ENCODE peak calls at places on chromosomes 12 and 14, in four cellular contexts. One of them, this sample, is unnamed.

GRCh38 chr12:65741662-65742480 is 82.4 kb upstream of the HMGA2 start:
- DNase-seq in right lobe of liver: peak
- DNase-seq in tibial nerve: no peak
- DNase-seq in lower leg skin: no peak
- DNase-seq in this sample: peak

GRCh38 chr12:63668028-63668799 is at the start of gene DPY19L2:
- DNase-seq in lower leg skin: peak
- DNase-seq in tibial nerve: peak
- DNase-seq in right lobe of liver: peak
- DNase-seq in this sample: peak

GRCh38 chr12:1422604-1423315 is 171.6 kb downstream of the FBXL14 start:
- DNase-seq in lower leg skin: no peak
- DNase-seq in right lobe of liver: no peak
- DNase-seq in tibial nerve: no peak
- DNase-seq in this sample: no peak

GRCh38 chr12:94147991-94148840 is at the start of gene PLXNC1:
- DNase-seq in right lobe of liver: peak
- DNase-seq in lower leg skin: no peak
- DNase-seq in tibial nerve: no peak
- DNase-seq in this sample: peak

GRCh38 chr12:66388512-66388911 is 86.2 kb downstream of the HELB start:
- DNase-seq in tibial nerve: no peak
- DNase-seq in lower leg skin: no peak
- DNase-seq in right lobe of liver: no peak
- DNase-seq in this sample: no peak

GRCh38 chr14:78092040-78092439 is 78.1 kb upstream of the NRXN3 start:
- DNase-seq in right lobe of liver: no peak
- DNase-seq in lower leg skin: no peak
- DNase-seq in tibial nerve: no peak
- DNase-seq in this sample: no peak

GRCh38 chr12:76646366-76646765 is 86.8 kb upstream of the OSBPL8 start:
- DNase-seq in tibial nerve: no peak
- DNase-seq in right lobe of liver: no peak
- DNase-seq in lower leg skin: no peak
- DNase-seq in this sample: no peak

GRCh38 chr12:123937707-123938600 is 34.7 kb downstream of the CCDC92 start:
- DNase-seq in tibial nerve: no peak
- DNase-seq in right lobe of liver: no peak
- DNase-seq in lower leg skin: no peak
- DNase-seq in this sample: no peak

GRCh38 chr14:96039633-96040311 is 610 bp downstream of the C14orf132 start:
- DNase-seq in lower leg skin: no peak
- DNase-seq in tibial nerve: no peak
- DNase-seq in right lobe of liver: peak
- DNase-seq in this sample: peak

GRCh38 chr12:46858368-46858767 is 32.6 kb upstream of the SLC38A4 start:
- DNase-seq in tibial nerve: no peak
- DNase-seq in right lobe of liver: no peak
- DNase-seq in lower leg skin: no peak
- DNase-seq in this sample: no peak

GRCh38 chr12:59491877-59492276 is 104.0 kb upstream of the SLC16A7 start:
- DNase-seq in right lobe of liver: no peak
- DNase-seq in lower leg skin: no peak
- DNase-seq in tibial nerve: no peak
- DNase-seq in this sample: no peak

GRCh38 chr14:58822856-58823255 is 185.1 kb downstream of the DACT1 start:
- DNase-seq in lower leg skin: no peak
- DNase-seq in right lobe of liver: no peak
- DNase-seq in tibial nerve: no peak
- DNase-seq in this sample: no peak

GRCh38 chr12:52350021-52350620 is 17.2 kb downstream of the KRT85 start:
- DNase-seq in lower leg skin: no peak
- DNase-seq in right lobe of liver: no peak
- DNase-seq in tibial nerve: no peak
- DNase-seq in this sample: no peak

GRCh38 chr14:72651081-72651480 is 242.8 kb downstream of the DPF3 start:
- DNase-seq in lower leg skin: no peak
- DNase-seq in right lobe of liver: no peak
- DNase-seq in tibial nerve: no peak
- DNase-seq in this sample: peak

DNA sequence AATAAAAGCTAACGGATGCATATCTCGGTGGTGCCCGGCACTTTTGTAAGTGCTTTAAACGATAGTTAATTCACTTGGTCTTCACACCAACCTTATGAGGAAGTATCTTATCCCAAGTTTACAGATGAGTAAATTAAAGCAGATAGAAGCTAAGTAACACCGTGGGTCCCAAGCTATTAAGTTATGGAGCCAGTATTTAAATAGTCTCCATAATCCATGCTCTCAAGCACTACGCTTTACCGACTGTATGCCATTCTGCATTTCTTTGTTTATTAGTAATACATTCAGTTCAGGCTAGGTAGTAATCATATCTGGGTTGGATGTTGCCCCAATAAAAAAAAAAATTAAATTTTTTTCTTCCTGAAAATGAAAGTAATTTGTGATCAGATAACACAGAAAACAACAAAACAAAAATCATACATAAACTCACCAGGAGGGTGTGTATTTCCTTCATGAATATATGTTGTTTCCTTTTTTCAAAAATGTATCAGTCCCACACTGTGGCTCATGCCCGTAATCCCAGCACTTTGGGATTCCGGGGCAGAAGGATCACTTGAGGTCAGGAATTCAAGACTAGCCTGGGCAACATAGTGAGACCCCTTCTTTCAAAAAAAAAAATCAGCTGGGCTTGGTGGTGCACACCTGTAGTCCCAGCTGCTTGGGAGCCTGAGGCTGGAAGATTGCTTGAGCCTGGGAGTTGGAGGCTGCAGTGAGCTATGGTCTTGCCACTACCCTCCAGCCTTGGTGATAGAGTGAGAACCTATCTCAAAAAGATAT is 1.4 kb upstream of the M6PR start:
- DNase-seq in right lobe of liver: no peak
- DNase-seq in tibial nerve: no peak
- DNase-seq in lower leg skin: no peak
- DNase-seq in this sample: no peak
- H3K4me3 ChIP-seq in right lobe of liver: peak
- H3K4me3 ChIP-seq in tibial nerve: peak
- H3K4me3 ChIP-seq in lower leg skin: peak
- H3K4me3 ChIP-seq in this sample: peak

GRCh38 chr12:6390084-6390799 is 6.3 kb downstream of the LTBR start:
- DNase-seq in right lobe of liver: no peak
- DNase-seq in tibial nerve: no peak
- DNase-seq in lower leg skin: no peak
- DNase-seq in this sample: no peak

GRCh38 chr12:6394398-6394797 is 10.4 kb downstream of the LTBR start:
- DNase-seq in right lobe of liver: no peak
- DNase-seq in lower leg skin: no peak
- DNase-seq in tibial nerve: no peak
- DNase-seq in this sample: no peak

GRCh38 chr12:6393109-6393508 is 9.1 kb downstream of the LTBR start:
- DNase-seq in tibial nerve: no peak
- DNase-seq in lower leg skin: no peak
- DNase-seq in right lobe of liver: no peak
- DNase-seq in this sample: no peak

GRCh38 chr12:6391013-6391412 is 7.1 kb downstream of the LTBR start:
- DNase-seq in right lobe of liver: no peak
- DNase-seq in tibial nerve: no peak
- DNase-seq in lower leg skin: no peak
- DNase-seq in this sample: no peak

DNA sequence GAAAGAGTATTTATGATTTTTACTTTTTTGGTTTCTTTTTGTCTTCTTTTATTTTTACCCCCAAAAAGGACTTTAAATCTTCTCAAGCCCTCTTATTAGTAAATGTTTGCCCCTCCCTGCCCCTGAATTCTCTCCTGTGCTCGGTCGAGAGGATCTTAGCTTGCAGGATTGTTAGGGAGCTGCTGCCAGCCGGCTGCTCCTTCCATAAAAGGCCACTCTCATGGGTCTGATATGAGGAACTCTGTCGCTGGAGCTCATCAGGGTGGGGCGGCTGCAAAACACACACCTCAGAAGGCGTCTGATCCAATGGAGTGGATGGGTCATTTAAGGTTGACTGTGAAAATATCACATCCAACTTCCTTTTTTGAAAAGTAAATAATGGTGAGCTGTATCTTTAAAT is 8.5 kb downstream of the LTBR start:
- DNase-seq in tibial nerve: no peak
- DNase-seq in right lobe of liver: no peak
- DNase-seq in lower leg skin: no peak
- DNase-seq in this sample: no peak
- TF ChIP-seq POLR2A in tibial nerve: no peak
- TF ChIP-seq POLR2A in right lobe of liver: no peak
- TF ChIP-seq POLR2A in lower leg skin: no peak
- TF ChIP-seq POLR2A in this sample: no peak

DNA sequence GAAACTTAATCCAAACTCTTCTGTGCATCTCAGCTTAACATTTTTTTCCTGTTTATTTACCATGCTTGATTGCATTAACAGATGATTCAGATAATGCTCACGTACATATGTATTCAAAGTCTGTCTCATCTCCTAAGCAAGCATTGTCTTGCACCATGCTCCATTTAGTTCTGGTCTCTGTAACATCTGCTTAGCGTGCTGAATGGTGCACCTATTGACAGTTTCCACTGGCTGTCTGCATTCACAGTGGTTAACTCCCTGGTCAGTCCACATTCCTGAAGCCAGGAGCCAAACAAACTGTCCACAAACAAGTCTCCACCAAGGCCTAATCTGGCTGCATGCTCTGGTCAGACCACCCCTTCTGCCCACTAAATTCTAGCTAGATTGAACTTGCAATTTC is 83.9 kb downstream of the KNTC1 start:
- DNase-seq in right lobe of liver: no peak
- DNase-seq in tibial nerve: no peak
- DNase-seq in lower leg skin: no peak
- DNase-seq in this sample: no peak
- H3K4me3 ChIP-seq in right lobe of liver: no peak
- H3K4me3 ChIP-seq in tibial nerve: no peak
- H3K4me3 ChIP-seq in lower leg skin: no peak
- H3K4me3 ChIP-seq in this sample: no peak

GRCh38 chr14:20477211-20477876 is 8.1 kb downstream of the PNP start:
- DNase-seq in lower leg skin: no peak
- DNase-seq in tibial nerve: no peak
- DNase-seq in right lobe of liver: peak
- DNase-seq in this sample: no peak
- TF ChIP-seq POLR2A in lower leg skin: no peak
- TF ChIP-seq POLR2A in tibial nerve: no peak
- TF ChIP-seq POLR2A in right lobe of liver: no peak
- TF ChIP-seq POLR2A in this sample: no peak

DNA sequence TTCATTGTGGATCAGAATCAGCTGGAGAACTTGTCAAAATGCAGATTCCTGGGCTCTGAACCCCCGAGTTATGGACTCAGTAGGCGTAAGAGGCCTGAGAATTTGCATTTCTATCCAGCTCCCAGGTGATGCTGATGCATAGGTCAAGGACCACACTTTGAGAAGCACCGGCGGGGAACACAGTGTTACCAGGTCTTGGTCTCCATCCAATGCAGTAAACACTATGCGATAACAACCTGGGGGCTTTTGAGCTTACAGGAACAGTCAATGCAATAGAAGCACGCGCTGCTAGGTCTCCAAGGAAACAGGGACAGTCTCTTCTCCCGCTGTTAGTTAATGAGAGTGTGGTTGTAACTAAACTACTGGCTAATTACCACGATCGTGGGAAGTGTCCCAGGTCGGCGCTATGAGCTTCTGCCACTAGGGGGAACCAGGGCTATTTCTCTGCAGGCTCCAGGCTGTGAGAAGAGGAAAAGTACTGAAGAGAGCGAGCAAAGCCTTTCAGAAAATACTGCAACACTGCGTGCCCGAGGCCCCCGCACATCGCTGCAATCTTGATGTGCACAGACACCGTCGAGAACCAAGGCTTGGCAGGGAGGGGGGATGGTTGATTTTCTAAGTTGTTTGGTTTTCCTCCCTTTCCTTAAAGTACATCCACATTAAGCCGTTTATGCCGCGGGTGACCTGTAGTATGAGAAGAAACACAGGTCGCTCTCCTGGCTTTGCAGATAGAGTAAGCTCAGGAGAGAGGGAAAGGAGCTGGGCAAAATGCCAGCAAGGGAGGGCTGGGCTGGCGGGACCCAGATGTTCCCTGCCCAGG is 52.0 kb upstream of the KCNA1 start:
- DNase-seq in lower leg skin: peak
- DNase-seq in tibial nerve: peak
- DNase-seq in right lobe of liver: peak
- DNase-seq in this sample: peak
- H3K4me3 ChIP-seq in lower leg skin: no peak
- H3K4me3 ChIP-seq in tibial nerve: no peak
- H3K4me3 ChIP-seq in right lobe of liver: no peak
- H3K4me3 ChIP-seq in this sample: peak

GRCh38 chr12:108514468-108514972 is 557 bp upstream of the FICD start:
- DNase-seq in tibial nerve: no peak
- DNase-seq in lower leg skin: no peak
- DNase-seq in right lobe of liver: no peak
- DNase-seq in this sample: no peak

GRCh38 chr12:108516511-108517275 is 1.6 kb downstream of the FICD start:
- DNase-seq in lower leg skin: no peak
- DNase-seq in tibial nerve: no peak
- DNase-seq in right lobe of liver: no peak
- DNase-seq in this sample: no peak

GRCh38 chr12:108515916-108516315 is 839 bp downstream of the FICD start:
- DNase-seq in right lobe of liver: no peak
- DNase-seq in tibial nerve: no peak
- DNase-seq in lower leg skin: no peak
- DNase-seq in this sample: no peak

GRCh38 chr12:108517288-108518100 is 2.4 kb downstream of the FICD start:
- DNase-seq in tibial nerve: no peak
- DNase-seq in lower leg skin: no peak
- DNase-seq in right lobe of liver: no peak
- DNase-seq in this sample: no peak

DNA sequence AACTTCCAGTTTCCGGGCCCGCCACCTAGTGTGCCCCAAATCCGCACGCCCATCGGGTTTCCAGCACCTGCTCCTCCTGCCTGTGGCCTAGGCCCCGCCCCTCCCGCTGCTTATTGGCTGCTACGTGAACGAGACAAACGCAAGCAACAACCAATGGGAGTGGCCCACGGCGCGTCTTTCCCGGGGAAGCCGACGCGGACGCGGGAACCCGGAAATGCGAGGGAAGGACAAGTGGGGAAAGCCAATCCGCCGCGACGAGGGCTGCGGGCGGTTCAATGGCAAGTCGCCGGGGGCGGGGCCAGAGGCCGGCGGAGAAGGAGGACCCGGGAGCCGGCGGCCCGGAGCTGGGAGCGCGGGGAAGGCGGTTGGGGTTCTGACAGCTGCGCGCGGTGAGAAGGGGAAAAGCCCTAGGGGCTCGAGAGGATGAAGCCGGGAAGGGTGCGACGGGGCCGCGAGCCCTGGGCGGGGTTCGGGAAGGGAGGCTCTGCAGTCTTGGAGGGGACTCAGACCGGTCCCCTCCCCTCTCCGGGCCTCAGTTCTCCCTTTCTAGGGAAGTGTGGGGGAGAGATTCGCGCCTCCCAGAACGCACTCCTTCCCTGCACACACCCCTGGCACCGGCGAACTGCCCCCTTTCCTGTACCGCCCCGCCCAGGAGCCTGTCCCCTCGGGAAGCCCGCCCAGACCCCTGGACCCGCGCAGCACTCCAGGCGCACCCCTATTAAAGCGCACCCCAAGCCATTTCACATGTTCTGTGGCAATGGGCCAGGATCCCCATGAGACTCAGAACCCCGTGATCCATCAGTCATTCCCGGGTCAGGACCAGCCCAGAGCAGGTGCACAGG is at the start of gene FICD:
- DNase-seq in lower leg skin: peak
- DNase-seq in tibial nerve: peak
- DNase-seq in right lobe of liver: peak
- DNase-seq in this sample: peak
- TF ChIP-seq POLR2A in lower leg skin: no peak
- TF ChIP-seq POLR2A in tibial nerve: peak
- TF ChIP-seq POLR2A in right lobe of liver: peak
- TF ChIP-seq POLR2A in this sample: no peak

GRCh38 chr14:103282932-103283331 is 51.1 kb upstream of the EIF5 start:
- DNase-seq in lower leg skin: no peak
- DNase-seq in tibial nerve: no peak
- DNase-seq in right lobe of liver: no peak
- DNase-seq in this sample: no peak
- H3K4me3 ChIP-seq in lower leg skin: no peak
- H3K4me3 ChIP-seq in tibial nerve: no peak
- H3K4me3 ChIP-seq in right lobe of liver: no peak
- H3K4me3 ChIP-seq in this sample: no peak

This sample was measured in ovary.